ENCODE peak calls at places on chromosomes 12 and 14, in six cellular contexts. J is GM13977, S is HFF-Myc, C is ELR, D is GM03348, E is non-pigmented ciliary epithelial cell. T is an unnamed sample.

GRCh38 chr12:54261817-54262402 is 18.0 kb downstream of the CBX5 start:
- DNase-seq in E (no peak), C (no peak), S (no peak), D (no peak), J (no peak), T (no peak)

GRCh38 chr12:50764116-50764860 is 387 bp downstream of the ATF1 start:
- DNase-seq in S (no peak), J (peak), C (peak), E (no peak), D (peak), T (peak)

GRCh38 chr12:25789520-25789919 is 169.0 kb upstream of the RASSF8 start:
- DNase-seq in C (no peak), E (no peak), S (no peak), D (no peak), J (no peak), T (no peak)

GRCh38 chr12:4435537-4435936 is 10.1 kb downstream of the FGF6 start:
- DNase-seq in D (no peak), E (no peak), C (no peak), S (no peak), J (no peak), T (no peak)

GRCh38 chr12:39343665-39344064 is 99.3 kb downstream of the KIF21A start:
- DNase-seq in J (no peak), S (no peak), E (no peak), C (no peak), D (no peak), T (no peak)

GRCh38 chr14:85762523-85762922 is 232.6 kb downstream of the FLRT2 start:
- DNase-seq in D (no peak), S (peak), J (no peak), E (no peak), C (no peak), T (no peak)

GRCh38 chr12:47954467-47955045 is 8.8 kb upstream of the TMEM106C start:
- DNase-seq in E (no peak), C (no peak), D (no peak), J (no peak), S (no peak), T (peak)

GRCh38 chr12:12804432-12804886 is 8.7 kb upstream of the DDX47 start:
- DNase-seq in J (no peak), S (no peak), C (peak), D (peak), E (peak), T (peak)

GRCh38 chr14:101072531-101072930 is 169.0 kb upstream of the RTL1 start:
- DNase-seq in J (no peak), S (no peak), D (no peak), E (no peak), C (no peak), T (no peak)

GRCh38 chr14:33839193-33840076 is 111.4 kb downstream of the EGLN3 start:
- DNase-seq in C (peak), E (no peak), S (peak), J (peak), D (peak), T (peak)

GRCh38 chr14:69372146-69372545 is 26.0 kb downstream of the ERH start:
- DNase-seq in D (no peak), C (no peak), J (no peak), E (no peak), S (no peak), T (no peak)

GRCh38 chr14:105430535-105430934 is 10.9 kb downstream of the MTA1 start:
- DNase-seq in S (peak), C (peak), D (peak), J (no peak), E (no peak), T (peak)

GRCh38 chr12:132489078-132489601 is 811 bp upstream of the FBRSL1 start:
- DNase-seq in S (no peak), D (no peak), J (no peak), E (no peak), C (peak), T (no peak)

GRCh38 chr14:98370352-98370751 is 901.6 kb downstream of the BCL11B start:
- DNase-seq in S (no peak), D (no peak), C (no peak), J (no peak), E (no peak), T (no peak)

GRCh38 chr12:5456906-5457305 is 25.0 kb downstream of the NTF3 start:
- DNase-seq in S (no peak), E (peak), J (no peak), C (peak), D (peak), T (peak)

GRCh38 chr12:125892276-125892675 is 827.0 kb downstream of the AACS start:
- DNase-seq in C (no peak), J (no peak), D (no peak), S (no peak), E (no peak), T (no peak)

GRCh38 chr14:20498622-20499021 is 6.7 kb upstream of the RNASE10 start:
- DNase-seq in J (no peak), D (no peak), C (no peak), E (no peak), S (no peak), T (no peak)

GRCh38 chr14:57259672-57260071 is 9.0 kb downstream of the EXOC5 start:
- DNase-seq in D (no peak), C (no peak), E (no peak), J (no peak), S (no peak), T (no peak)

GRCh38 chr14:50106178-50106577 is 10.2 kb downstream of the VCPKMT start:
- DNase-seq in D (no peak), C (no peak), S (no peak), J (no peak), E (no peak), T (no peak)

GRCh38 chr12:114405449-114406271 is at the start of gene TBX5:
- DNase-seq in J (peak), C (peak), E (no peak), S (no peak), D (peak), T (no peak)

GRCh38 chr14:70721542-70721941 is 79.8 kb downstream of the TTC9 start:
- DNase-seq in J (no peak), S (no peak), E (no peak), D (no peak), C (peak), T (no peak)

T was measured in A172.